ENCODE peak calls at places on chromosomes 3 and 15, in seven cellular contexts. One of them, this sample, is unnamed.

GRCh38 chr3:59178698-59179097 is 128.9 kb upstream of the CFAP20DC start:
- DNase-seq in non-pigmented ciliary epithelial cell: no peak
- DNase-seq in activated CD4-positive, CD25-positive, alpha-beta regulatory T cell: no peak
- DNase-seq in SW480: no peak
- DNase-seq in sigmoid colon: no peak
- DNase-seq in psoas muscle: no peak
- DNase-seq in thoracic aorta: no peak
- DNase-seq in this sample: no peak

GRCh38 chr3:120114376-120114775 is 20.1 kb upstream of the GSK3B start:
- DNase-seq in SW480: no peak
- DNase-seq in psoas muscle: no peak
- DNase-seq in non-pigmented ciliary epithelial cell: no peak
- DNase-seq in sigmoid colon: no peak
- DNase-seq in thoracic aorta: no peak
- DNase-seq in activated CD4-positive, CD25-positive, alpha-beta regulatory T cell: no peak
- DNase-seq in this sample: no peak

GRCh38 chr3:186097663-186098451 is 11.0 kb downstream of the ETV5 start:
- DNase-seq in sigmoid colon: peak
- DNase-seq in thoracic aorta: no peak
- DNase-seq in non-pigmented ciliary epithelial cell: peak
- DNase-seq in psoas muscle: peak
- DNase-seq in SW480: peak
- DNase-seq in activated CD4-positive, CD25-positive, alpha-beta regulatory T cell: no peak
- DNase-seq in this sample: peak

GRCh38 chr15:100712226-100712625 is 109.8 kb downstream of the ASB7 start:
- DNase-seq in sigmoid colon: peak
- DNase-seq in activated CD4-positive, CD25-positive, alpha-beta regulatory T cell: no peak
- DNase-seq in thoracic aorta: no peak
- DNase-seq in non-pigmented ciliary epithelial cell: no peak
- DNase-seq in SW480: no peak
- DNase-seq in psoas muscle: peak
- DNase-seq in this sample: no peak

GRCh38 chr3:172231318-172231901 is 192.0 kb downstream of the FNDC3B start:
- DNase-seq in thoracic aorta: no peak
- DNase-seq in non-pigmented ciliary epithelial cell: no peak
- DNase-seq in psoas muscle: no peak
- DNase-seq in SW480: no peak
- DNase-seq in activated CD4-positive, CD25-positive, alpha-beta regulatory T cell: no peak
- DNase-seq in sigmoid colon: no peak
- DNase-seq in this sample: no peak

GRCh38 chr3:70992131-70992530 is 591.4 kb downstream of the FOXP1 start:
- DNase-seq in thoracic aorta: no peak
- DNase-seq in psoas muscle: no peak
- DNase-seq in SW480: no peak
- DNase-seq in sigmoid colon: no peak
- DNase-seq in non-pigmented ciliary epithelial cell: no peak
- DNase-seq in activated CD4-positive, CD25-positive, alpha-beta regulatory T cell: no peak
- DNase-seq in this sample: no peak

GRCh38 chr3:46929324-46929723 is 47.2 kb downstream of the CCDC12 start:
- DNase-seq in thoracic aorta: no peak
- DNase-seq in SW480: no peak
- DNase-seq in activated CD4-positive, CD25-positive, alpha-beta regulatory T cell: no peak
- DNase-seq in sigmoid colon: peak
- DNase-seq in psoas muscle: peak
- DNase-seq in non-pigmented ciliary epithelial cell: no peak
- DNase-seq in this sample: no peak

GRCh38 chr3:171584100-171584499 is 123.9 kb upstream of the TNIK start:
- DNase-seq in psoas muscle: no peak
- DNase-seq in sigmoid colon: no peak
- DNase-seq in SW480: no peak
- DNase-seq in non-pigmented ciliary epithelial cell: no peak
- DNase-seq in activated CD4-positive, CD25-positive, alpha-beta regulatory T cell: no peak
- DNase-seq in thoracic aorta: no peak
- DNase-seq in this sample: no peak

GRCh38 chr3:136947477-136947876 is 10.3 kb upstream of the IL20RB start:
- DNase-seq in sigmoid colon: no peak
- DNase-seq in SW480: no peak
- DNase-seq in activated CD4-positive, CD25-positive, alpha-beta regulatory T cell: no peak
- DNase-seq in non-pigmented ciliary epithelial cell: no peak
- DNase-seq in psoas muscle: no peak
- DNase-seq in thoracic aorta: no peak
- DNase-seq in this sample: no peak

GRCh38 chr15:80835338-80835737 is 56.2 kb downstream of the CEMIP start:
- DNase-seq in SW480: no peak
- DNase-seq in non-pigmented ciliary epithelial cell: no peak
- DNase-seq in thoracic aorta: no peak
- DNase-seq in psoas muscle: no peak
- DNase-seq in sigmoid colon: no peak
- DNase-seq in activated CD4-positive, CD25-positive, alpha-beta regulatory T cell: no peak
- DNase-seq in this sample: no peak

GRCh38 chr15:82832601-82833209 is 23.3 kb downstream of the WHAMM start:
- DNase-seq in non-pigmented ciliary epithelial cell: peak
- DNase-seq in thoracic aorta: no peak
- DNase-seq in SW480: peak
- DNase-seq in sigmoid colon: no peak
- DNase-seq in psoas muscle: no peak
- DNase-seq in activated CD4-positive, CD25-positive, alpha-beta regulatory T cell: no peak
- DNase-seq in this sample: peak

GRCh38 chr3:47238017-47238416 is 44.6 kb downstream of the KIF9 start:
- DNase-seq in sigmoid colon: no peak
- DNase-seq in SW480: no peak
- DNase-seq in psoas muscle: no peak
- DNase-seq in thoracic aorta: no peak
- DNase-seq in activated CD4-positive, CD25-positive, alpha-beta regulatory T cell: no peak
- DNase-seq in non-pigmented ciliary epithelial cell: no peak
- DNase-seq in this sample: no peak

GRCh38 chr3:59289836-59290235 is 240.0 kb upstream of the CFAP20DC start:
- DNase-seq in thoracic aorta: no peak
- DNase-seq in non-pigmented ciliary epithelial cell: no peak
- DNase-seq in psoas muscle: no peak
- DNase-seq in SW480: no peak
- DNase-seq in sigmoid colon: no peak
- DNase-seq in activated CD4-positive, CD25-positive, alpha-beta regulatory T cell: no peak
- DNase-seq in this sample: no peak

GRCh38 chr15:33089878-33090757 is 104.4 kb downstream of the FMN1 start:
- DNase-seq in non-pigmented ciliary epithelial cell: peak
- DNase-seq in SW480: no peak
- DNase-seq in psoas muscle: no peak
- DNase-seq in activated CD4-positive, CD25-positive, alpha-beta regulatory T cell: no peak
- DNase-seq in thoracic aorta: no peak
- DNase-seq in sigmoid colon: no peak
- DNase-seq in this sample: peak

GRCh38 chr3:100574536-100574935 is 34.9 kb upstream of the ADGRG7 start:
- DNase-seq in SW480: no peak
- DNase-seq in non-pigmented ciliary epithelial cell: no peak
- DNase-seq in psoas muscle: no peak
- DNase-seq in thoracic aorta: no peak
- DNase-seq in sigmoid colon: no peak
- DNase-seq in activated CD4-positive, CD25-positive, alpha-beta regulatory T cell: no peak
- DNase-seq in this sample: no peak

GRCh38 chr3:35644461-35644860 is 5.1 kb downstream of the ARPP21 start:
- DNase-seq in thoracic aorta: no peak
- DNase-seq in SW480: no peak
- DNase-seq in non-pigmented ciliary epithelial cell: no peak
- DNase-seq in activated CD4-positive, CD25-positive, alpha-beta regulatory T cell: no peak
- DNase-seq in sigmoid colon: no peak
- DNase-seq in psoas muscle: no peak
- DNase-seq in this sample: no peak

GRCh38 chr3:24373198-24373959 is 121.3 kb downstream of the THRB start:
- DNase-seq in sigmoid colon: peak
- DNase-seq in non-pigmented ciliary epithelial cell: no peak
- DNase-seq in psoas muscle: peak
- DNase-seq in SW480: no peak
- DNase-seq in activated CD4-positive, CD25-positive, alpha-beta regulatory T cell: no peak
- DNase-seq in thoracic aorta: no peak
- DNase-seq in this sample: no peak

GRCh38 chr15:101528917-101529299 is 39.4 kb upstream of the PCSK6 start:
- DNase-seq in psoas muscle: peak
- DNase-seq in sigmoid colon: no peak
- DNase-seq in thoracic aorta: no peak
- DNase-seq in SW480: peak
- DNase-seq in non-pigmented ciliary epithelial cell: no peak
- DNase-seq in activated CD4-positive, CD25-positive, alpha-beta regulatory T cell: no peak
- DNase-seq in this sample: no peak

GRCh38 chr3:13083898-13084297 is 10.7 kb upstream of the IQSEC1 start:
- DNase-seq in sigmoid colon: no peak
- DNase-seq in thoracic aorta: no peak
- DNase-seq in non-pigmented ciliary epithelial cell: no peak
- DNase-seq in activated CD4-positive, CD25-positive, alpha-beta regulatory T cell: no peak
- DNase-seq in SW480: no peak
- DNase-seq in psoas muscle: no peak
- DNase-seq in this sample: no peak

GRCh38 chr3:78908236-78908635 is 859.6 kb downstream of the ROBO1 start:
- DNase-seq in non-pigmented ciliary epithelial cell: no peak
- DNase-seq in psoas muscle: no peak
- DNase-seq in sigmoid colon: no peak
- DNase-seq in SW480: peak
- DNase-seq in thoracic aorta: no peak
- DNase-seq in activated CD4-positive, CD25-positive, alpha-beta regulatory T cell: no peak
- DNase-seq in this sample: no peak

GRCh38 chr3:123694377-123695147 is 109.7 kb upstream of the HACD2 start:
- DNase-seq in non-pigmented ciliary epithelial cell: no peak
- DNase-seq in psoas muscle: no peak
- DNase-seq in activated CD4-positive, CD25-positive, alpha-beta regulatory T cell: no peak
- DNase-seq in sigmoid colon: no peak
- DNase-seq in thoracic aorta: no peak
- DNase-seq in SW480: no peak
- DNase-seq in this sample: no peak

GRCh38 chr3:68878322-68878721 is 54.0 kb downstream of the TAFA4 start:
- DNase-seq in sigmoid colon: no peak
- DNase-seq in activated CD4-positive, CD25-positive, alpha-beta regulatory T cell: no peak
- DNase-seq in thoracic aorta: no peak
- DNase-seq in psoas muscle: no peak
- DNase-seq in SW480: peak
- DNase-seq in non-pigmented ciliary epithelial cell: no peak
- DNase-seq in this sample: no peak

GRCh38 chr3:114213669-114214541 is 23.5 kb downstream of the ZNF80 start:
- DNase-seq in non-pigmented ciliary epithelial cell: peak
- DNase-seq in activated CD4-positive, CD25-positive, alpha-beta regulatory T cell: peak
- DNase-seq in thoracic aorta: peak
- DNase-seq in sigmoid colon: no peak
- DNase-seq in SW480: peak
- DNase-seq in psoas muscle: peak
- DNase-seq in this sample: peak

GRCh38 chr15:97482521-97482920 is 478.0 kb upstream of the ARRDC4 start:
- DNase-seq in activated CD4-positive, CD25-positive, alpha-beta regulatory T cell: no peak
- DNase-seq in sigmoid colon: no peak
- DNase-seq in thoracic aorta: no peak
- DNase-seq in psoas muscle: no peak
- DNase-seq in non-pigmented ciliary epithelial cell: no peak
- DNase-seq in SW480: no peak
- DNase-seq in this sample: no peak

GRCh38 chr3:41525288-41526064 is 326.2 kb downstream of the CTNNB1 start:
- DNase-seq in thoracic aorta: no peak
- DNase-seq in sigmoid colon: no peak
- DNase-seq in psoas muscle: no peak
- DNase-seq in activated CD4-positive, CD25-positive, alpha-beta regulatory T cell: no peak
- DNase-seq in non-pigmented ciliary epithelial cell: no peak
- DNase-seq in SW480: no peak
- DNase-seq in this sample: no peak

GRCh38 chr3:134299185-134299887 is 48.7 kb upstream of the RYK start:
- DNase-seq in psoas muscle: no peak
- DNase-seq in activated CD4-positive, CD25-positive, alpha-beta regulatory T cell: no peak
- DNase-seq in SW480: no peak
- DNase-seq in sigmoid colon: no peak
- DNase-seq in thoracic aorta: no peak
- DNase-seq in non-pigmented ciliary epithelial cell: no peak
- DNase-seq in this sample: no peak

This sample was measured in skeletal muscle cell.